ENCODE peak calls at places on chromosomes 11 and 22, in six cellular contexts. J is PC-3, Z is PC-9, L is SK-N-SH, K is GM23338, I is MM.1S. V is an unnamed sample. For H3K9me2, the result is how much of the 10 kb centered on the place peaks cover.

GRCh38 chr11:60982184-60982583 is 10.7 kb downstream of the CD6 start:
- DNase-seq in I (no peak), K (no peak), Z (no peak), L (no peak), J (no peak), V (no peak)

GRCh38 chr22:17090550-17090949 is 5.8 kb downstream of the IL17RA start:
- DNase-seq in J (no peak), L (no peak), Z (no peak), K (no peak), I (no peak), V (no peak)

GRCh38 chr11:128692750-128693578 is 908 bp upstream of the FLI1 start:
- DNase-seq in J (peak), L (peak), I (peak), Z (no peak), K (peak), V (no peak)

GRCh38 chr11:45022294-45023064 is 71.8 kb upstream of the TP53I11 start:
- DNase-seq in J (peak), K (peak), I (no peak), L (no peak), Z (no peak), V (no peak)

GRCh38 chr11:59769086-59769485 is 13.9 kb downstream of the STX3 start:
- DNase-seq in Z (no peak), J (no peak), L (no peak), K (no peak), I (no peak), V (no peak)

GRCh38 chr11:107301886-107302285 is 155.7 kb downstream of the CWF19L2 start:
- DNase-seq in K (peak), I (no peak), J (peak), L (no peak), Z (no peak), V (no peak)

GRCh38 chr11:128892866-128893565 is 1.9 kb downstream of the KCNJ5 start:
- DNase-seq in I (no peak), J (no peak), K (peak), Z (no peak), L (no peak), V (no peak)

GRCh38 chr11:28209906-28210305 is 101.7 kb downstream of the METTL15 start:
- DNase-seq in I (no peak), Z (no peak), K (no peak), L (no peak), J (no peak), V (no peak)

GRCh38 chr11:16774920-16775603 is 36.6 kb downstream of the C11orf58 start:
- DNase-seq in I (no peak), Z (no peak), L (no peak), K (no peak), J (no peak), V (no peak)

GRCh38 chr11:69912161-69912910 is 93.1 kb upstream of the FGF3 start:
- DNase-seq in K (no peak), Z (no peak), L (no peak), I (no peak), J (no peak), V (no peak)
- H2AFZ ChIP-seq in K (no peak), Z (no peak), L (no peak), I (no peak), J (no peak), V (no peak)

GRCh38 chr11:115901069-115901468 is 396.9 kb upstream of the CADM1 start:
- DNase-seq in J (no peak), Z (no peak), L (no peak), I (no peak), K (no peak), V (no peak)

GRCh38 chr11:115903179-115903578 is 399.0 kb upstream of the CADM1 start:
- DNase-seq in Z (no peak), L (no peak), I (no peak), J (no peak), K (no peak), V (no peak)

GRCh38 chr11:115910379-115910778 is 406.2 kb upstream of the CADM1 start:
- DNase-seq in K (no peak), I (no peak), Z (no peak), J (no peak), L (no peak), V (no peak)

DNA sequence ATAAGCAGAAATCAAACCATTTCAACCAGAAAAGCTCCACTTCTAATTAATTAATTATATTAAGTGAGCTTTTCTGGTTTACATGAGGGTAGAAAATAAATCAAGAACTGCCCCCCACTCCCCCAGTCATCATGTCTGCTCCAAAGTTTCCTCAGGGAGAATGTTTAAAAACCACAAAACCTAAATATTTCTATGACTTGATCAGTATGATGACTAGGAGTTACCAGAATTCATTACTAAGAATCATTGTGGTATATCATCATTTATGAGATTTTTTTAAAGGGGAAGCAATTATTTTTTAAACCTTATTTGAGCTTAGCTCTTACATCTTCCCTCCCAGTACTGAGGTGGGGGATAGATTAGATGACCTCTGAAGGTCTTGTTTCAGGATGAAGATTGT is 401.1 kb upstream of the CADM1 start:
- DNase-seq in Z (no peak), I (no peak), J (no peak), K (no peak), L (no peak), V (no peak)
- H3K9me2 ChIP-seq in Z (under half), I (under half), J (under half), K (under half), L (under half), V (under half)

DNA sequence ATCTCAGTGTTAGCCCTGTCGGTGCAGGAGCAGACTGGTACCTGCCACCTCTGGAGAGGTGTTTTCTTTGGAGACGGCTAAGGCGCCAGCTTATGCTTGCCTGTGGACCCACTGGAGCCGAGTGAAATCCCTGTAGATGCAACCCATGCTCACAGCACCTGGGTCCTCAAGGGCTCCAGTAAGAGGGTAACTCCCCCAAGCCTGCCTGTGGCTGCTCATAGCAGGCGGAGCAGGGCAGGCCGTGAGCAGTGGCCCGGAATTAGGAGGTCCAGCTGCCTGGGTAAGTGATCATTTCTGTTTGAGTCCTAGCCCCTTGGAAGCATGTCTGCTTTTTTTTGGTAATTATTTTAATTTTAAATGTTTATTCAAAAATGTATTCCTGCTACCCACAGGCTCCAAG is 43.8 kb downstream of the NAT10 start:
- DNase-seq in I (no peak), K (no peak), L (no peak), Z (no peak), J (no peak), V (no peak)
- H3K27ac ChIP-seq in I (no peak), K (no peak), L (no peak), Z (no peak), J (no peak), V (no peak)

GRCh38 chr11:70525466-70525865 is 127.1 kb downstream of the CTTN start:
- DNase-seq in K (no peak), L (peak), I (no peak), J (no peak), Z (no peak), V (no peak)
- H2AFZ ChIP-seq in K (no peak), L (no peak), I (no peak), J (no peak), Z (no peak), V (no peak)

DNA sequence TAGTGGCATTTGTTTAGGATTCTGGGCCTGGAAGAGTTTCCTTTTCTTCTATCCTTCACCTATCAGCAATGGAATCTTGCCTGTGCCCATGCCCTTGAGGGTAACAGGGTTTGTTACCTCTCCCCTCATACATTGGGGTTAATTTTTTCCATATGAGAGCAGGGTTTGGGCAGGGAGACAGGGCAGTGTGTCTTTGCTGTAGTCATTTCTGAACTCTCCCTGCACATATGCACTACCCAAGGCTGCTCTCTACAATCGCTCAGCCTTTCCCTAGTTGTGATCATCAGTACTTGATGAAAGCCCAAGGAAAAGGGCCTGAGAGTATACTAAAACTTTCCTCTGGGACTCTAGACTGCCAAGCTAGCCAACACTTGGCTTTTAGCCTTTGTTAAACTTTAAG is 95.7 kb downstream of the LRRC32 start:
- DNase-seq in Z (no peak), L (no peak), I (no peak), J (no peak), K (no peak), V (no peak)
- H3K9me2 ChIP-seq in Z (under half), L (under half), I (under half), J (under half), K (under half), V (under half)

DNA sequence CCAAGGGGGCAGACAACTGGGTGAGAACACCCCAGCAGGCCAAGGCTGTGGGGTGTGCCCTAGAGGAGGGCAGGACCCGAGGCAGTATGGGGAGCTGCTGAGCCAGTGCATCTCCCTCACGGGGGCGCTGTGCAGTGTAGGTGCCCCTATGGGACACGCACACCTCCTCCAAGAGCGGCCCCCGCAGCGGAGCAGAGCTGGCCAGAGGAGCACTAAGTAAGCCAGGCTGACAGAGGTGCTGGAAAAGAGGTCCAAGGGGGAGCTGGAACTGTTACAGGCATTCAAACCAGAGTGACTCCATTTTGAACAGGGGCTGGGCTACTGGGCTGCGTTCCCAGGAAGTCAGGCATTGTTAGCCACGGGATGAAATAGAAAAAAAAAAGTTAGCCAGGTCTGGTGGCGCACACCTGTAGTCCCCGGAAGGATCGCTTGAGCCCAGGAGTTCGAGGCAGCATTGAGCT is 41.8 kb downstream of the TST start:
- DNase-seq in L (peak), I (peak), Z (peak), J (peak), K (peak), V (peak)
- H3K27ac ChIP-seq in L (no peak), I (no peak), Z (no peak), J (no peak), K (no peak), V (no peak)

DNA sequence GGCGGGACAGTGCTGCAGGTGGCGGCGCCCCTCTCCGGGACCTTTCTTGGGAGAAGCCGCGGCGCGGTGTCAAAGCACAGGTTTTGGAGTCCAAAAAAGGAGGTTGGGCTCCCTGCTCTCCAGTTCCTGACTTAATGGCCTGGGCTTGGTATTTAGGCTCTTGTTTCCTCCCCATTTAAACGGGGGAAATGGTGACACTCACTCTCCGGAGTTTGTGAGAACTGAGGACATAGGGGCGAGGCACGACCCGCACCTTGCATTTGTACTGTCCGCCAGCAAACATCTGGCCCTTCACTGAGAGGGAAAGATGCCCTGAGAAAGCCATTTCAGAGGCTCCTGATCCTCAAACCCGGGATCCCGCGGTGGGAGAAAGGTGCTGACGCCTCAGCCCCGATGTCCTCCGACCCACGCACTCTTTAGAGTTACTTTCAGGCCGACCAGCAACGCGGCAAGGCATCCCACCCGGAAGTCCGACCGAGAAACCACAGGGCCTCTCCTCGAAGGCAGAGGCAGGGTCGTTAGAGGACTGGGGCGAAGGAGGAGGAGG is 2.9 kb upstream of the WDR74 start:
- DNase-seq in J (no peak), K (peak), I (no peak), Z (no peak), L (no peak), V (peak)
- H2AFZ ChIP-seq in J (peak), K (peak), I (peak), Z (peak), L (peak), V (peak)

GRCh38 chr11:55652560-55652959 is 4.4 kb downstream of the OR4S2 start:
- DNase-seq in I (no peak), K (no peak), Z (no peak), L (no peak), J (no peak), V (no peak)

GRCh38 chr11:55648027-55648426 is at the start of gene OR4S2:
- DNase-seq in Z (no peak), L (no peak), J (no peak), K (no peak), I (no peak), V (no peak)
- H3K9me2 ChIP-seq in Z (under half), L (under half), J (under half), K (under half), I (under half), V (under half)

GRCh38 chr11:83006877-83007330 is 64.8 kb downstream of the RAB30 start:
- DNase-seq in K (no peak), Z (no peak), J (peak), L (peak), I (peak), V (no peak)
- H3K27ac ChIP-seq in K (no peak), Z (no peak), J (no peak), L (peak), I (peak), V (peak)

GRCh38 chr11:103380031-103380430 is 270.8 kb downstream of the DYNC2H1 start:
- DNase-seq in L (no peak), J (peak), I (no peak), Z (no peak), K (no peak), V (no peak)

GRCh38 chr11:103378931-103379330 is 269.7 kb downstream of the DYNC2H1 start:
- DNase-seq in L (no peak), I (no peak), K (no peak), Z (no peak), J (no peak), V (no peak)

GRCh38 chr11:103384652-103385051 is 275.4 kb downstream of the DYNC2H1 start:
- DNase-seq in I (peak), Z (no peak), K (no peak), J (no peak), L (no peak), V (no peak)
- H2AFZ ChIP-seq in I (no peak), Z (no peak), K (no peak), J (no peak), L (peak), V (no peak)

V was measured in Karpas-422.